ENCODE peak calls at places on chromosomes 13 and 19, in six cellular contexts. T, V, U, Y, R and P are unnamed samples.

GRCh38 chr13:61727714-61728275 is 312.1 kb upstream of the PCDH20 start:
- DNase-seq in R (no peak), Y (no peak), T (no peak), V (peak), U (no peak), P (no peak)

GRCh38 chr19:49746206-49746958 is 16.7 kb downstream of the TSKS start:
- DNase-seq in Y (peak), V (no peak), U (no peak), T (peak), R (peak), P (no peak)

GRCh38 chr19:30158067-30158892 is 213.9 kb upstream of the ZNF536 start:
- DNase-seq in R (no peak), Y (no peak), T (no peak), V (no peak), U (no peak), P (no peak)

GRCh38 chr13:30464496-30465351 is 1.0 kb downstream of the HMGB1 start:
- DNase-seq in V (peak), T (peak), Y (peak), R (peak), U (peak), P (peak)

GRCh38 chr13:102856603-102857002 is 10.8 kb downstream of the ERCC5 start:
- DNase-seq in Y (no peak), U (no peak), V (no peak), R (no peak), T (no peak), P (no peak)

GRCh38 chr13:60329221-60329983 is 67.6 kb upstream of the TDRD3 start:
- DNase-seq in T (no peak), V (no peak), Y (peak), R (no peak), U (no peak), P (no peak)

GRCh38 chr19:4570916-4571304 is 11.4 kb upstream of the SEMA6B start:
- DNase-seq in R (no peak), Y (no peak), V (no peak), U (no peak), T (no peak), P (no peak)

GRCh38 chr19:55384576-55385235 is 614 bp upstream of the TMEM238 start:
- DNase-seq in R (no peak), Y (no peak), U (no peak), T (no peak), V (no peak), P (no peak)

GRCh38 chr13:23833733-23834611 is 55.2 kb downstream of the MIPEP start:
- DNase-seq in U (no peak), R (no peak), Y (no peak), V (no peak), T (no peak), P (no peak)

GRCh38 chr19:16654151-16654550 is 5.8 kb downstream of the SMIM7 start:
- DNase-seq in V (no peak), U (no peak), T (no peak), Y (no peak), R (no peak), P (no peak)

GRCh38 chr13:48590141-48590863 is 57.4 kb upstream of the RCBTB2 start:
- DNase-seq in T (no peak), Y (no peak), R (no peak), U (no peak), V (no peak), P (no peak)

GRCh38 chr13:30831515-30831914 is 74.6 kb upstream of the MEDAG start:
- DNase-seq in R (no peak), T (no peak), Y (no peak), V (no peak), U (no peak), P (no peak)

GRCh38 chr19:47476438-47476972 is 4.8 kb upstream of the SLC8A2 start:
- DNase-seq in T (no peak), R (no peak), V (no peak), U (no peak), Y (no peak), P (no peak)

GRCh38 chr19:49165865-49166301 is 8.3 kb downstream of the TRPM4 start:
- DNase-seq in U (no peak), Y (no peak), T (no peak), V (no peak), R (no peak), P (no peak)

GRCh38 chr19:4589579-4590410 is 30.3 kb upstream of the SEMA6B start:
- DNase-seq in R (no peak), Y (peak), U (no peak), V (no peak), T (no peak), P (no peak)

GRCh38 chr19:43416951-43417623 is 2.4 kb downstream of the TEX101 start:
- DNase-seq in U (no peak), V (no peak), R (no peak), Y (no peak), T (no peak), P (no peak)

GRCh38 chr19:41869374-41869955 is 7.6 kb upstream of the CD79A start:
- DNase-seq in R (no peak), Y (no peak), T (no peak), V (no peak), U (no peak), P (no peak)

GRCh38 chr13:106373304-106373988 is 162.0 kb downstream of the EFNB2 start:
- DNase-seq in T (no peak), Y (no peak), V (no peak), U (no peak), R (no peak), P (no peak)

GRCh38 chr19:4061178-4061682 is 5.5 kb downstream of the ZBTB7A start:
- DNase-seq in T (no peak), V (no peak), U (no peak), R (no peak), Y (no peak), P (no peak)

GRCh38 chr19:3224346-3225325 is at the start of gene CELF5:
- DNase-seq in Y (peak), T (no peak), R (peak), U (peak), V (no peak), P (no peak)